ENCODE peak calls at places on chromosomes 5 and 9, in seven cellular contexts. E is NCI-H1105 treated with DMSO at 0.1 percent for 48 hours; F is kidney; K is activated CD8-positive, alpha-beta T cell treated with anti-CD3 and anti-CD28 coated beads for 36 hours; I is HS-27A; T is bronchial epithelial cell; W is WTC11. D is an unnamed sample.

GRCh38 chr5:56099346-56099745 is 104.6 kb upstream of the IL6ST start:
- DNase-seq in E (no peak), F (no peak), K (no peak), I (no peak), T (no peak), W (no peak), D (no peak)

GRCh38 chr5:16128944-16129343 is 50.6 kb downstream of the MARCHF11 start:
- DNase-seq in E (no peak), F (no peak), K (no peak), I (no peak), T (no peak), W (no peak), D (no peak)

GRCh38 chr9:125024917-125025316 is 84.0 kb upstream of the GOLGA1 start:
- DNase-seq in E (no peak), F (no peak), K (no peak), I (no peak), T (no peak), W (no peak), D (no peak)

GRCh38 chr5:131459216-131459615 is 175.8 kb downstream of the RAPGEF6 start:
- DNase-seq in E (no peak), F (no peak), K (no peak), I (no peak), T (no peak), W (no peak), D (no peak)

GRCh38 chr5:147481857-147482256 is 28.0 kb downstream of the DPYSL3 start:
- DNase-seq in E (no peak), F (no peak), K (no peak), I (no peak), T (peak; percentile 65), W (no peak), D (no peak)

GRCh38 chr9:81964216-81965171 is 21.2 kb downstream of the SPATA31D3 start:
- DNase-seq in E (no peak), F (no peak), K (no peak), I (no peak), T (no peak), W (no peak), D (no peak)

GRCh38 chr9:93061791-93062299 is 3.3 kb downstream of the SUSD3 start:
- DNase-seq in E (no peak), F (peak; percentile 84), K (peak; percentile 61), I (no peak), T (no peak), W (peak; percentile 57), D (no peak)

GRCh38 chr9:5879419-5880181 is 11.1 kb upstream of the MLANA start:
- DNase-seq in E (no peak), F (no peak), K (no peak), I (no peak), T (peak; percentile 91), W (no peak), D (peak; percentile 57)

GRCh38 chr5:168347786-168348414 is 56.5 kb downstream of the WWC1 start:
- DNase-seq in E (no peak), F (no peak), K (no peak), I (no peak), T (no peak), W (no peak), D (no peak)

GRCh38 chr9:127524373-127524772 is 73.1 kb downstream of the LRSAM1 start:
- DNase-seq in E (no peak), F (no peak), K (no peak), I (no peak), T (no peak), W (no peak), D (no peak)

GRCh38 chr9:135130266-135130976 is 43.0 kb downstream of the OLFM1 start:
- DNase-seq in E (peak; percentile 15), F (no peak), K (peak; percentile 66), I (no peak), T (peak; percentile 2), W (no peak), D (peak; percentile 26)

GRCh38 chr5:135239461-135240282 is 159.4 kb downstream of the MACROH2A1 start:
- DNase-seq in E (no peak), F (peak; percentile 27), K (no peak), I (no peak), T (no peak), W (no peak), D (no peak)

GRCh38 chr5:145996135-145996534 is 59.8 kb downstream of the SH3RF2 start:
- DNase-seq in E (no peak), F (no peak), K (no peak), I (no peak), T (peak; percentile 28), W (no peak), D (no peak)

GRCh38 chr9:137052293-137052692 is 1.6 kb downstream of the ENTPD2 start:
- DNase-seq in E (no peak), F (no peak), K (no peak), I (no peak), T (no peak), W (no peak), D (no peak)

GRCh38 chr5:35205186-35205585 is 25.1 kb downstream of the PRLR start:
- DNase-seq in E (no peak), F (no peak), K (no peak), I (no peak), T (no peak), W (no peak), D (no peak)

GRCh38 chr9:133065070-133065388 is 3.2 kb downstream of the CEL start:
- DNase-seq in E (no peak), F (no peak), K (no peak), I (no peak), T (no peak), W (no peak), D (no peak)

GRCh38 chr5:148267972-148268371 is 622 bp upstream of the SPINK13 start:
- DNase-seq in E (no peak), F (no peak), K (no peak), I (no peak), T (no peak), W (no peak), D (no peak)

GRCh38 chr5:109692011-109692410 is 2.3 kb downstream of the MAN2A1 start:
- DNase-seq in E (no peak), F (no peak), K (peak; percentile 18), I (no peak), T (peak; percentile 36), W (no peak), D (no peak)

GRCh38 chr9:119938871-119939270 is 569.6 kb upstream of the BRINP1 start:
- DNase-seq in E (no peak), F (no peak), K (no peak), I (no peak), T (no peak), W (no peak), D (no peak)

GRCh38 chr9:127974769-127975261 is 6.0 kb downstream of the EEIG1 start:
- DNase-seq in E (no peak), F (peak; percentile 75), K (no peak), I (no peak), T (no peak), W (no peak), D (no peak)

GRCh38 chr9:121770415-121771273 is 119.2 kb downstream of the DAB2IP start:
- DNase-seq in E (no peak), F (peak; percentile 32), K (no peak), I (peak; percentile 8), T (peak; percentile 42), W (no peak), D (no peak)

GRCh38 chr5:40385544-40385943 is 294.2 kb upstream of the PTGER4 start:
- DNase-seq in E (no peak), F (no peak), K (no peak), I (no peak), T (peak; percentile 97), W (no peak), D (peak; percentile 95)

GRCh38 chr5:35990941-35991592 is at the start of gene UGT3A1:
- DNase-seq in E (peak; percentile 84), F (no peak), K (no peak), I (no peak), T (no peak), W (peak; percentile 59), D (no peak)

GRCh38 chr5:124956471-124957029 is 210.1 kb upstream of the ZNF608 start:
- DNase-seq in E (no peak), F (no peak), K (no peak), I (no peak), T (no peak), W (no peak), D (no peak)

GRCh38 chr9:88191451-88191850 is 53.2 kb upstream of the SPATA31C2 start:
- DNase-seq in E (no peak), F (no peak), K (no peak), I (no peak), T (no peak), W (no peak), D (no peak)

GRCh38 chr5:103587185-103587748 is 24.7 kb upstream of the NUDT12 start:
- DNase-seq in E (peak; percentile 79), F (no peak), K (no peak), I (no peak), T (peak; percentile 41), W (no peak), D (no peak)

GRCh38 chr5:39713224-39713911 is 288.6 kb upstream of the DAB2 start:
- DNase-seq in E (no peak), F (no peak), K (no peak), I (no peak), T (peak; percentile 54), W (no peak), D (no peak)